ENCODE peak calls at places on chromosome 18, in five cellular contexts. Q, V, F, R and E are unnamed samples.

GRCh38 chr18:23280844-23281243 is 145.6 kb downstream of the CABLES1 start:
- DNase-seq in V (no peak), F (no peak), R (no peak), Q (no peak), E (no peak)

GRCh38 chr18:76494181-76494540 is 881 bp downstream of the ZNF516 start:
- DNase-seq in Q (peak), R (no peak), F (peak), V (no peak), E (no peak)

GRCh38 chr18:10558243-10558966 is 32.6 kb downstream of the NAPG start:
- DNase-seq in Q (no peak), F (no peak), R (no peak), V (no peak), E (no peak)

GRCh38 chr18:23752796-23753195 is 63.5 kb downstream of the LAMA3 start:
- DNase-seq in Q (no peak), V (no peak), R (no peak), F (no peak), E (no peak)

GRCh38 chr18:51070545-51070944 is 40.5 kb downstream of the SMAD4 start:
- DNase-seq in Q (no peak), R (peak), F (peak), V (no peak), E (no peak)

GRCh38 chr18:70373062-70373519 is 84.2 kb downstream of the SOCS6 start:
- DNase-seq in V (no peak), R (peak), Q (no peak), F (peak), E (no peak)

GRCh38 chr18:23856466-23857175 is 157.9 kb upstream of the TTC39C start:
- DNase-seq in R (peak), Q (no peak), F (no peak), V (peak), E (no peak)

GRCh38 chr18:35121038-35121437 is 79.8 kb downstream of the MAPRE2 start:
- DNase-seq in V (no peak), Q (no peak), F (no peak), R (no peak), E (no peak)

GRCh38 chr18:22168360-22168921 is 948 bp upstream of the GATA6 start:
- DNase-seq in V (peak), F (peak), R (peak), Q (no peak), E (peak)

GRCh38 chr18:46265190-46266156 is 161.3 kb downstream of the HAUS1 start:
- DNase-seq in V (no peak), F (no peak), R (no peak), Q (no peak), E (no peak)

GRCh38 chr18:68316636-68317035 is 398.3 kb downstream of the TMX3 start:
- DNase-seq in F (peak), Q (no peak), V (no peak), R (no peak), E (no peak)

GRCh38 chr18:67633939-67634338 is 117.4 kb upstream of the DSEL start:
- DNase-seq in F (no peak), Q (no peak), R (no peak), V (no peak), E (no peak)

GRCh38 chr18:10239138-10239537 is 215.3 kb upstream of the APCDD1 start:
- DNase-seq in F (no peak), Q (no peak), R (no peak), V (no peak), E (no peak)

GRCh38 chr18:71784777-71785176 is 759.4 kb downstream of the CBLN2 start:
- DNase-seq in F (no peak), Q (no peak), V (no peak), R (no peak), E (no peak)

GRCh38 chr18:56709463-56709862 is 58.3 kb downstream of the WDR7 start:
- DNase-seq in Q (no peak), F (peak), R (peak), V (no peak), E (no peak)

GRCh38 chr18:22020127-22020866 is 149.1 kb upstream of the GATA6 start:
- DNase-seq in V (no peak), R (no peak), F (no peak), Q (no peak), E (no peak)

GRCh38 chr18:70491734-70492348 is 203.0 kb downstream of the SOCS6 start:
- DNase-seq in Q (peak), R (peak), F (peak), V (peak), E (peak)

GRCh38 chr18:457120-457519 is 43.4 kb downstream of the COLEC12 start:
- DNase-seq in F (peak), V (no peak), Q (no peak), R (no peak), E (no peak)

DNA sequence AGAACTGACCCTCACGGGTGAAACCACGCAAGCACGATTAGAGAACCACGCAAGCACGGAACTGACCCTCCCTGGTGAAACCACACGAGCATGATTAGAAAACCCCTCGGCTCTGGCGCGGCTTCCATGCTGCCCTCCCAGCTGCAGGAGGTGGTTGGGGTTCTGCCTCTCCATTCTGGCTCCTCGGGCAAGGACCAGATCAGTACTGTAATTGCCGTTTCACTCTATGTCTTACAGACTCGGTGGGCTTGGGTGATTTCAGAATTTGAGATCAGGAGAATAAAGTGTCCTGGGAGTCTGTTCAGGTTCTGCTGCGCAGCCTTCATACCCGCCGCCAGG is 58.3 kb upstream of the KCNG2 start:
- DNase-seq in V (no peak), F (no peak), R (no peak), Q (no peak), E (no peak)
- H2BK12ac ChIP-seq in V (no peak), F (no peak), R (no peak), Q (no peak), E (no peak)

GRCh38 chr18:3869848-3870247 is 419.9 kb downstream of the TGIF1 start:
- DNase-seq in Q (peak), V (no peak), R (peak), F (peak), E (no peak)

GRCh38 chr18:3873211-3873610 is 423.2 kb downstream of the TGIF1 start:
- DNase-seq in R (no peak), F (no peak), Q (no peak), V (no peak), E (no peak)

GRCh38 chr18:3871687-3872086 is 421.7 kb downstream of the TGIF1 start:
- DNase-seq in V (no peak), F (no peak), Q (no peak), R (no peak), E (no peak)

GRCh38 chr18:3872651-3873050 is 422.7 kb downstream of the TGIF1 start:
- DNase-seq in R (no peak), F (no peak), V (no peak), Q (no peak), E (no peak)

GRCh38 chr18:3870914-3871313 is 420.9 kb downstream of the TGIF1 start:
- DNase-seq in F (no peak), Q (no peak), V (no peak), R (no peak), E (no peak)
- H3K27ac ChIP-seq in F (no peak), Q (no peak), V (no peak), R (no peak), E (no peak)

GRCh38 chr18:62282188-62282629 is 42.9 kb upstream of the TNFRSF11A start:
- DNase-seq in V (no peak), Q (no peak), R (no peak), F (no peak), E (no peak)

GRCh38 chr18:62280058-62280457 is 45.1 kb upstream of the TNFRSF11A start:
- DNase-seq in F (no peak), R (no peak), Q (no peak), V (no peak), E (no peak)

GRCh38 chr18:62284637-62285036 is 40.5 kb upstream of the TNFRSF11A start:
- DNase-seq in Q (no peak), F (no peak), V (no peak), R (no peak), E (no peak)

GRCh38 chr18:62279561-62279960 is 45.5 kb upstream of the TNFRSF11A start:
- DNase-seq in V (no peak), R (no peak), Q (peak), F (no peak), E (no peak)

DNA sequence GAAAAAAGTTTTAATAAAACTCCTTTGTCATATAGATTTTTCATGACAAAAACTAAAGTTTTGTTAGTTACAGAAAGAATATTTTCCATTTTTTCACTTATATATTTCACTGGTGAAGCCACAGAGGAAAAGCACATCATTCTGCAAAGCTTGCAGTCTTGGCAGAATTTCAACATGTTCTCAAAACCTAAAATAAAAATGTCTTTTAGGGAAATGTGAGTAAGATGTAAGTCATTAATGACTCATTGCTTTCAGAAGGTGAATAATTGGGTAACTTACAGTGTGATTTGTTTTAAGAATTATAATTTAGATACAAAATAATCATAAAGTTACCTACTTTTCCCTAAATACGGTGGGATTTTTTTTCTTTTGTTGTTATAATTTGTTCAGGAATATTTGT is 43.4 kb upstream of the TNFRSF11A start:
- DNase-seq in V (no peak), Q (no peak), F (peak), R (no peak), E (no peak)
- H2BK12ac ChIP-seq in V (no peak), Q (no peak), F (no peak), R (no peak), E (no peak)

GRCh38 chr18:79566841-79567370 is 112.7 kb upstream of the CTDP1 start:
- DNase-seq in Q (no peak), V (no peak), F (no peak), R (no peak), E (no peak)
- H3K27ac ChIP-seq in Q (peak), V (no peak), F (no peak), R (peak), E (no peak)

GRCh38 chr18:49224130-49224529 is 236.3 kb downstream of the DYM start:
- DNase-seq in Q (no peak), V (no peak), R (peak), F (no peak), E (no peak)
- H2BK12ac ChIP-seq in Q (no peak), V (no peak), R (no peak), F (no peak), E (no peak)

GRCh38 chr18:49666045-49666444 is 104.2 kb downstream of the LIPG start:
- DNase-seq in V (no peak), F (peak), R (no peak), Q (no peak), E (no peak)
- H3K27ac ChIP-seq in V (no peak), F (no peak), R (no peak), Q (no peak), E (no peak)